ENCODE peak calls at places on chromosomes 7 and 10, in six cellular contexts. D, V, Y, L, I and M are unnamed samples.
A peak's percentile ranks its signal among the peaks of the same experiment; 100 is the strongest.

GRCh38 chr10:61757525-61758397 is 95.0 kb downstream of the CABCOCO1 start:
- DNase-seq in D (no peak), V (no peak), Y (no peak), L (peak; percentile 73), I (no peak), M (no peak)

GRCh38 chr7:100861616-100861985 is 5.6 kb upstream of the TRIP6 start:
- DNase-seq in D (no peak), V (no peak), Y (no peak), L (no peak), I (no peak), M (no peak)

GRCh38 chr7:38294926-38295325 is 21.5 kb upstream of the TARP start:
- DNase-seq in D (no peak), V (no peak), Y (no peak), L (no peak), I (no peak), M (no peak)

GRCh38 chr10:128046156-128046933 is 79.9 kb downstream of the MKI67 start:
- DNase-seq in D (no peak), V (no peak), Y (no peak), L (no peak), I (peak; percentile 61), M (no peak)

GRCh38 chr7:139105037-139105382 is 4.5 kb downstream of the ZC3HAV1 start:
- DNase-seq in D (no peak), V (no peak), Y (peak; percentile 44), L (no peak), I (no peak), M (no peak)

GRCh38 chr7:137755846-137756685 is 90.7 kb downstream of the DGKI start:
- DNase-seq in D (no peak), V (no peak), Y (no peak), L (peak; percentile 17), I (no peak), M (no peak)

GRCh38 chr7:114921636-114922150 is at the start of gene MDFIC:
- DNase-seq in D (no peak), V (no peak), Y (no peak), L (no peak), I (no peak), M (no peak)

GRCh38 chr7:116591202-116592040 is 66.6 kb downstream of the CAV1 start:
- DNase-seq in D (no peak), V (no peak), Y (peak; percentile 16), L (peak; percentile 52), I (no peak), M (no peak)

GRCh38 chr7:31249671-31250070 is 90.9 kb downstream of the NEUROD6 start:
- DNase-seq in D (no peak), V (no peak), Y (no peak), L (no peak), I (no peak), M (no peak)

GRCh38 chr10:36720931-36721330 is 404.5 kb upstream of the ANKRD30A start:
- DNase-seq in D (no peak), V (no peak), Y (no peak), L (no peak), I (no peak), M (no peak)

GRCh38 chr10:74056081-74056818 is 58.3 kb downstream of the VCL start:
- DNase-seq in D (no peak), V (peak; percentile 70), Y (no peak), L (peak; percentile 85), I (no peak), M (no peak)

GRCh38 chr10:132958886-132959295 is 16.5 kb upstream of the CFAP46 start:
- DNase-seq in D (no peak), V (peak; percentile 29), Y (no peak), L (no peak), I (no peak), M (peak; percentile 53)

GRCh38 chr7:12518920-12519681 is 51.4 kb upstream of the SCIN start:
- DNase-seq in D (peak; percentile 44), V (peak; percentile 48), Y (no peak), L (no peak), I (no peak), M (no peak)

GRCh38 chr7:25647872-25648271 is 419.6 kb upstream of the NPVF start:
- DNase-seq in D (no peak), V (no peak), Y (no peak), L (no peak), I (no peak), M (no peak)

GRCh38 chr7:73622909-73623797 is 1.2 kb downstream of the MLXIPL start:
- DNase-seq in D (no peak), V (peak; percentile 56), Y (no peak), L (no peak), I (peak; percentile 86), M (peak; percentile 81)

GRCh38 chr10:79180619-79181221 is 112.0 kb downstream of the ZMIZ1 start:
- DNase-seq in D (no peak), V (no peak), Y (no peak), L (no peak), I (no peak), M (no peak)

GRCh38 chr10:21495686-21496284 is 29.7 kb downstream of the SKIDA1 start:
- DNase-seq in D (peak; percentile 91), V (peak; percentile 95), Y (peak; percentile 87), L (peak; percentile 77), I (peak; percentile 96), M (peak; percentile 86)

GRCh38 chr10:84850826-84851225 is 522.4 kb downstream of the CCSER2 start:
- DNase-seq in D (no peak), V (no peak), Y (no peak), L (no peak), I (no peak), M (no peak)

GRCh38 chr10:43219848-43220247 is 47.0 kb downstream of the RASGEF1A start:
- DNase-seq in D (no peak), V (peak; percentile 33), Y (no peak), L (no peak), I (peak; percentile 66), M (peak; percentile 42)

GRCh38 chr7:74253331-74253730 is 868 bp downstream of the RFC2 start:
- DNase-seq in D (no peak), V (no peak), Y (no peak), L (no peak), I (no peak), M (no peak)

GRCh38 chr10:79490400-79491081 is 21.8 kb upstream of the EIF5AL1 start:
- DNase-seq in D (no peak), V (no peak), Y (no peak), L (peak; percentile 57), I (no peak), M (peak; percentile 90)

GRCh38 chr7:133484135-133484534 is 231.3 kb downstream of the EXOC4 start:
- DNase-seq in D (no peak), V (no peak), Y (peak; percentile 4), L (no peak), I (no peak), M (no peak)

GRCh38 chr7:38318803-38319416 is 45.5 kb upstream of the TARP start:
- DNase-seq in D (peak; percentile 46), V (peak; percentile 71), Y (peak; percentile 88), L (peak; percentile 81), I (no peak), M (no peak)

GRCh38 chr10:121818599-121818998 is 109.2 kb downstream of the ATE1 start:
- DNase-seq in D (no peak), V (no peak), Y (no peak), L (peak; percentile 31), I (no peak), M (no peak)

GRCh38 chr7:32164341-32164996 is 94.3 kb upstream of the PDE1C start:
- DNase-seq in D (no peak), V (peak; percentile 56), Y (no peak), L (peak; percentile 76), I (no peak), M (no peak)

GRCh38 chr7:106622654-106623314 is 38.2 kb downstream of the CCDC71L start:
- DNase-seq in D (no peak), V (no peak), Y (no peak), L (no peak), I (no peak), M (no peak)
- H3K36me3 ChIP-seq in D (no peaks in the 10 kb centered on the region), V (no peaks in the 10 kb centered on the region), Y (no peaks in the 10 kb centered on the region), L (peaks cover 1% of the 10 kb centered on the region), I (no peaks in the 10 kb centered on the region), M (no peaks in the 10 kb centered on the region)

DNA sequence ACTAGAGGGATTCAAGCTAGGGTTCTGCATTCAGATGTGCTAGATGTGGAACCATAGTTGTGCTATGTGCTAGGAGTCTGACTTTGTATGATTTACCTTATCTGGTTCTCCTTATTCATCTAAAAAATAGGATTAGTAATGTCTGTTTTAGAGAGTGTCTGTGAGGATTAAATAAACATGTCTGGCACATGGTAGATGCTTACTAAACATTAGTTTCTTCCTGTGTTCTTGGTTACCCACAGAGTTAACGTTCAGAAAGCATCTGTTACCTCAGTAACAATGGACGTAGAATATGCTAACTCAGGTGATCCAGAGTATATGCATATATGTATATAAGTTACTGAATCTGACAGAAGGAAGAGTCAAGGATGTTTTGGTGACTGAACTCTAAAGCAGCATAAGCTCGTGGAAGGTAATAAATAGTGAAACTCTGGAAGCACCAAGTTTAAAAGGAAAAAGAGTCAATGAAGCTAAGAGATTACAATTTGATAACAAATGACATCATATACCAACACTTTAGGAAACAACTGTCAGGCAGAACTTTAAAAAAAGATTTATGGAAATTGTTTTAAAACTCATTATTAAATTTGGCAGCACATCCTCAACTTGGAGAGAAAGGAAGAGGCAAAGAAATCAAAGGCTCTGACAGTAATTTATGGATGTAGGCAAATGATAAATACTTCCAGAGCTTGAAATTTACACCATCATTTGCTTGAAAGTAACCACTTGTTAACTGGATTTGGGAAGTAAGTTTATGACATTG is 127.0 kb downstream of the CCNY start:
- DNase-seq in D (no peak), V (no peak), Y (no peak), L (peak; percentile 34), I (no peak), M (no peak)
- H3K4me1 ChIP-seq in D (peaks cover 16% of the 10 kb centered on the region), V (no peaks in the 10 kb centered on the region), Y (peaks cover 24% of the 10 kb centered on the region), L (peaks cover 36% of the 10 kb centered on the region), I (no peaks in the 10 kb centered on the region), M (peaks cover 80% of the 10 kb centered on the region)

DNA sequence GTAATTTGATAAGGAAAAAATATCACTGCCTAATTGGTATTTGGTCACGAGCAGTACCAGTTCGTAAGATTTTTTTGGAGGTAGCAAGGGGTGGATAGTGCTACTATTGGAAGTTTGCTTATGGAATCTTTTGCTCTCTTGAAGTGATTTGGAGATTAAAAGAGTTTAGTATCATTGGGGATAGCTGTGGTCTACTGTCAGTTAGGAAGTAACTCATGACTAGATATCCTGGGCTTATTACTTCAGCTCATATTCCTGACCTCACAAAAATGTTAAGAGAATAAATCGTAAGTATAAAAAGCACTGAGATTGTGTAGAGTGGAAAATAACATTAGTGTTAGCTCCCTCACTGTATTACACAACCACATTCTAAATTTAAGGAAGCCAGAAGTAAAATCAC is 22.5 kb downstream of the SGPL1 start:
- DNase-seq in D (no peak), V (no peak), Y (no peak), L (no peak), I (no peak), M (no peak)
- H3K36me3 ChIP-seq in D (peaks cover 4% of the 10 kb centered on the region), V (peaks cover 4% of the 10 kb centered on the region), Y (peaks cover 17% of the 10 kb centered on the region), L (peaks cover 4% of the 10 kb centered on the region), I (no peaks in the 10 kb centered on the region), M (no peaks in the 10 kb centered on the region)

DNA sequence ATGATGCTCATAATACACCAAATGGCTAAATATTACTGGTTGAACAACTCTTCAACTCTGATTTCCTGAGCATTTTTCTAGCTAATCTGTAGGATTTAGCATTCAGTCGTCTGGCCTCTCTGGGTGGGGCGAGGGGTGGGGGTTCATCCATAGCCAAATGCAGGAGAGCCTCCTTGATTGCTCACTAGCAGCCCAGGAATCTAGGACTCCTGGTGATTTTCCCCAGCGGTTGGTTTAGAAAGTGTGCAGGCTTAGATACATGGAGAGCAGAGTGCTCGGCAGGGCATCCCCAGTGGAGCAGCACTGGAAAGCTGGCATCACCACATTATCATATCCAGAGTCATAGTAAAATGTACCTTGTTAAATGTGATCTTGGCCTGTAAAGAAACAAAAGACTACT is 136.1 kb downstream of the DYNC1I1 start:
- DNase-seq in D (no peak), V (no peak), Y (no peak), L (no peak), I (no peak), M (no peak)
- H3K4me1 ChIP-seq in D (no peaks in the 10 kb centered on the region), V (no peaks in the 10 kb centered on the region), Y (no peaks in the 10 kb centered on the region), L (no peaks in the 10 kb centered on the region), I (no peaks in the 10 kb centered on the region), M (no peaks in the 10 kb centered on the region)